ENCODE peak calls at places on chromosome 20, in ten cellular contexts. U is body of pancreas, E is tibial nerve, P is NB4, O is stomach, F is lower leg skin, A is GM12891, S is transverse colon, I is HCT116, J is H1. R is an unnamed sample.

GRCh38 chr20:47258745-47259695 is 97.5 kb downstream of the ZMYND8 start:
- DNase-seq in U (peak; percentile 27), E (peak; percentile 46), P (no peak), O (no peak), F (no peak), A (no peak), S (no peak), I (no peak), J (no peak), R (no peak)

GRCh38 chr20:51565741-51566140 is 23.2 kb upstream of the NFATC2 start:
- DNase-seq in U (no peak), E (no peak), P (peak; percentile 12), O (no peak), F (no peak), A (no peak), S (no peak), I (no peak), J (no peak), R (peak; percentile 40)

GRCh38 chr20:40652426-40652825 is 36.6 kb downstream of the MAFB start:
- DNase-seq in U (no peak), E (no peak), P (no peak), O (no peak), F (no peak), A (no peak), S (no peak), I (no peak), J (no peak), R (no peak)

GRCh38 chr20:54170026-54170471 is 3.7 kb downstream of the CYP24A1 start:
- DNase-seq in U (no peak), E (no peak), P (no peak), O (no peak), F (no peak), A (no peak), S (no peak), I (no peak), J (no peak), R (no peak)

GRCh38 chr20:57381596-57382503 is 9.3 kb upstream of the RBM38 start:
- DNase-seq in U (peak; percentile 78), E (peak; percentile 73), P (peak; percentile 86), O (peak; percentile 86), F (peak; percentile 84), A (no peak), S (peak; percentile 90), I (peak; percentile 39), J (no peak), R (peak; percentile 90)

GRCh38 chr20:53677447-53678314 is 84.0 kb upstream of the ZNF217 start:
- DNase-seq in U (peak; percentile 66), E (no peak), P (peak; percentile 97), O (peak; percentile 47), F (no peak), A (no peak), S (peak; percentile 64), I (no peak), J (no peak), R (no peak)

GRCh38 chr20:53852025-53852424 is 218.4 kb downstream of the BCAS1 start:
- DNase-seq in U (no peak), E (no peak), P (no peak), O (no peak), F (no peak), A (no peak), S (no peak), I (no peak), J (no peak), R (no peak)

GRCh38 chr20:51447097-51447764 is 95.3 kb downstream of the NFATC2 start:
- DNase-seq in U (peak; percentile 58), E (peak; percentile 45), P (no peak), O (no peak), F (peak; percentile 76), A (no peak), S (peak; percentile 44), I (peak; percentile 86), J (no peak), R (peak; percentile 67)

GRCh38 chr20:53608456-53609413 is 15.1 kb upstream of the ZNF217 start:
- DNase-seq in U (peak; percentile 31), E (no peak), P (peak; percentile 36), O (peak; percentile 29), F (no peak), A (no peak), S (peak; percentile 52), I (no peak), J (no peak), R (no peak)

GRCh38 chr20:17504898-17505663 is 26.1 kb downstream of the BFSP1 start:
- DNase-seq in U (peak; percentile 24), E (no peak), P (peak; percentile 86), O (peak; percentile 47), F (peak; percentile 30), A (peak; percentile 49), S (peak; percentile 65), I (peak; percentile 27), J (no peak), R (peak; percentile 32)

GRCh38 chr20:32278199-32278643 is 770 bp downstream of the KIF3B start:
- DNase-seq in U (no peak), E (no peak), P (peak; percentile 54), O (no peak), F (no peak), A (peak; percentile 44), S (no peak), I (no peak), J (no peak), R (no peak)

GRCh38 chr20:43983359-43983758 is 68.7 kb downstream of the TOX2 start:
- DNase-seq in U (no peak), E (no peak), P (peak; percentile 35), O (no peak), F (no peak), A (no peak), S (peak; percentile 80), I (no peak), J (no peak), R (no peak)

GRCh38 chr20:53865905-53866786 is 204.2 kb downstream of the BCAS1 start:
- DNase-seq in U (peak; percentile 80), E (no peak), P (peak; percentile 51), O (peak; percentile 60), F (peak; percentile 28), A (no peak), S (peak; percentile 53), I (no peak), J (no peak), R (peak; percentile 18)

GRCh38 chr20:10306440-10307358 is 88.1 kb downstream of the SNAP25 start:
- DNase-seq in U (no peak), E (no peak), P (peak; percentile 70), O (no peak), F (no peak), A (no peak), S (no peak), I (no peak), J (no peak), R (peak; percentile 25)

GRCh38 chr20:34045294-34045693 is 51.6 kb downstream of the RALY start:
- DNase-seq in U (peak; percentile 42), E (peak; percentile 25), P (no peak), O (peak; percentile 43), F (no peak), A (no peak), S (no peak), I (no peak), J (no peak), R (no peak)

GRCh38 chr20:38550274-38550673 is 30.7 kb upstream of the ADIG start:
- DNase-seq in U (no peak), E (no peak), P (peak; percentile 24), O (no peak), F (no peak), A (no peak), S (no peak), I (no peak), J (no peak), R (no peak)

GRCh38 chr20:36050436-36051317 is 82.3 kb downstream of the CNBD2 start:
- DNase-seq in U (peak; percentile 95), E (peak; percentile 81), P (peak; percentile 96), O (peak; percentile 93), F (peak; percentile 89), A (peak; percentile 87), S (peak; percentile 96), I (peak; percentile 62), J (peak; percentile 85), R (peak; percentile 85)
- TF ChIP-seq POLR2A in U (peak; percentile 99), E (peak; percentile 91), P (peak; percentile 99), O (peak; percentile 70), F (peak; percentile 83), A (peak; percentile 98), S (peak; percentile 99), I (peak; percentile 85), J (peak; percentile 98), R (peak; percentile 96)

DNA sequence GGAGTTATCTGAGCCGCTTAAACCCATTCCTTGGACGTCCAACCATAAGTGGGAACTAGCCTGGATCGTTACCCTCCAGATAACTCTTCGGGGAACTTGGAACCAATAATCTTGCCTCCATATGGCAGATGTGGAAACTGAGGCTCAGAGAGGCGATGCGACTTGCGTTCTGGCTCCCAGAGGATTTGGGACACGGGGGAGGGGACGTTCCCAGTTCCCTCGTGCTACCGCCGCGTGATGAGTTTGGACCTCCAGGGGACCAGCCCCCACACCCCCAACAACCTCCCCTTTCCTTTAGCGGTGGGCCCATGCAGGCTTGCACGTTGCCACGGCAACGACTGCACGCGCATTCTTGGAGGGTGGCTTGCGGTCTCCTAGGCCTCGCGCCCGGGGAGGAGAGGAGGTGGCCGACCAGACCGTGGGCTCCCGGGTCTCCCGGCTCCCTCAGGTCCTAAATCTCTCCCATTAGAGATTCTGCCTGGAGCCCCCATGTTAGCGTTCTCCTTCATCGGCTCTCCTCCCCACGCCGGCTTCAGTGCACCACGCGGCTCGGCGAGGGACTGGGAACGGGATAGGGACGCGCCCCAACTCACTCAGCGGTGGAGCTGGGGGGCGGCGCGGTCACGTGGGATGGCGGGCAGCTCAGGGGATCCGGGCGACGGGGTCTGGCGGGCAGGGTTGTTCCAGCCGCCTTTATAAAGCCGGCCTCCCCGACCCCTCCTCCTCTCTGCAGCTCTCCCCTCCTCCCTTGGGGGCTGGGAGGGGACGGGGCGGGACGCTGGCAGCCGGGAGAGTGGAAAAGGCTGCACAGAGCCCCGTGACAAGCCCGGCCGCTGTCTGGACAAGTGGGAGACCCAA is at the start of gene PLTP:
- DNase-seq in U (peak; percentile 75), E (peak; percentile 58), P (peak; percentile 81), O (peak; percentile 58), F (peak; percentile 72), A (no peak), S (peak; percentile 60), I (no peak), J (no peak), R (no peak)
- TF ChIP-seq POLR2A in U (peak; percentile 91), E (no peak), P (peak; percentile 92), O (no peak), F (no peak), A (no peak), S (peak; percentile 63), I (no peak), J (peak; percentile 83), R (peak; percentile 30)

GRCh38 chr20:62306440-62307187 is 3.8 kb downstream of the ADRM1 start:
- DNase-seq in U (no peak), E (no peak), P (no peak), O (no peak), F (no peak), A (no peak), S (no peak), I (no peak), J (no peak), R (no peak)
- TF ChIP-seq POLR2A in U (no peak), E (no peak), P (no peak), O (no peak), F (no peak), A (no peak), S (no peak), I (no peak), J (no peak), R (no peak)

DNA sequence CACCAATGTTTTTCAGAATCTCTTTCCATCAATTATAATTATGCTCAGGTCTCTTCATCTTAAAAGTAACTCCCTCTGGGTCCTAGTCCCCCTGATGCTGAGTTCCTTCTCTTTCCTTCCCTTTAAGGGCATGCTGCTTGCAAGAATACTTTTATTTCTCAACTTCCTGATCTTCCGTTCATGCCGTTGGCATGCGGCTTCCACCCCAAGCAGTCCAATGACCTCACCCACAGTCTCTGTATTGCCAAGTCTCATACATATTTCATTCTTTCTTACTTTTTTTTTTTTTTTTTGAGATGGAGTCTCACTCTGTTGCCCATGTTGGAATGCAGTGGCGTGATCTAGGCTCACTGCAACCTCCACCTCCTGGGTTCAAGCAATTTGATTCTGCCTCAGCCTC is 83.5 kb downstream of the NDUFAF5 start:
- DNase-seq in U (peak; percentile 28), E (no peak), P (peak; percentile 82), O (no peak), F (peak; percentile 25), A (no peak), S (no peak), I (no peak), J (no peak), R (peak; percentile 8)
- TF ChIP-seq POLR2A in U (no peak), E (no peak), P (no peak), O (no peak), F (no peak), A (no peak), S (no peak), I (no peak), J (no peak), R (no peak)

R was measured in H54.